ENCODE peak calls at places on chromosomes 11 and 22, in seven cellular contexts. A is cardiac fibroblast, O is lower lobe of right lung, H is lower leg skin, S is astrocyte of the spinal cord, V is upper lobe of left lung, K is heart right ventricle. F is an unnamed sample.

GRCh38 chr11:114089748-114090147 is 30.2 kb downstream of the ZBTB16 start:
- DNase-seq in A (no peak), O (no peak), H (peak; percentile 68), S (no peak), V (no peak), K (peak; percentile 37), F (no peak)

GRCh38 chr22:24156915-24157782 is 24.1 kb upstream of the SUSD2 start:
- DNase-seq in A (peak; percentile 75), O (peak; percentile 94), H (peak; percentile 96), S (peak; percentile 71), V (peak; percentile 93), K (peak; percentile 84), F (peak; percentile 71)

GRCh38 chr11:64202992-64203391 is 3.5 kb upstream of the FERMT3 start:
- DNase-seq in A (no peak), O (no peak), H (no peak), S (no peak), V (no peak), K (no peak), F (no peak)

GRCh38 chr11:32531528-32531927 is 52.1 kb upstream of the EIF3M start:
- DNase-seq in A (peak; percentile 41), O (no peak), H (no peak), S (no peak), V (no peak), K (no peak), F (no peak)

GRCh38 chr11:2202900-2203439 is 31.4 kb upstream of the TH start:
- DNase-seq in A (no peak), O (no peak), H (peak; percentile 82), S (no peak), V (no peak), K (no peak), F (no peak)

GRCh38 chr22:29231971-29232959 is 26.6 kb downstream of the EMID1 start:
- DNase-seq in A (peak; percentile 64), O (no peak), H (no peak), S (no peak), V (peak; percentile 72), K (peak; percentile 54), F (no peak)

GRCh38 chr11:118117790-118118601 is 31.2 kb upstream of the SMIM35 start:
- DNase-seq in A (no peak), O (no peak), H (no peak), S (no peak), V (no peak), K (no peak), F (no peak)

GRCh38 chr11:116771935-116772334 is 852 bp downstream of the BUD13 start:
- DNase-seq in A (no peak), O (no peak), H (no peak), S (no peak), V (no peak), K (no peak), F (no peak)

GRCh38 chr22:50700387-50701075 is 27.9 kb downstream of the SHANK3 start:
- DNase-seq in A (no peak), O (peak; percentile 38), H (peak; percentile 85), S (no peak), V (no peak), K (peak; percentile 22), F (no peak)

GRCh38 chr11:17606206-17607082 is 59.4 kb downstream of the OTOG start:
- DNase-seq in A (no peak), O (no peak), H (peak; percentile 58), S (no peak), V (no peak), K (no peak), F (no peak)

GRCh38 chr11:8967159-8967558 is 2.9 kb upstream of the TMEM9B start:
- DNase-seq in A (no peak), O (no peak), H (no peak), S (no peak), V (no peak), K (no peak), F (no peak)

GRCh38 chr22:27207907-27208306 is 550.5 kb downstream of the MIAT start:
- DNase-seq in A (no peak), O (no peak), H (peak; percentile 88), S (peak; percentile 82), V (no peak), K (no peak), F (peak; percentile 90)

GRCh38 chr11:93775289-93775688 is 8.8 kb upstream of the MED17 start:
- DNase-seq in A (peak; percentile 9), O (no peak), H (no peak), S (no peak), V (no peak), K (no peak), F (no peak)

GRCh38 chr11:66224226-66224850 is 44.1 kb upstream of the RAB1B start:
- DNase-seq in A (no peak), O (no peak), H (no peak), S (no peak), V (no peak), K (no peak), F (no peak)

GRCh38 chr11:10401275-10401674 is 53.8 kb upstream of the AMPD3 start:
- DNase-seq in A (peak; percentile 34), O (no peak), H (peak; percentile 70), S (peak; percentile 41), V (no peak), K (no peak), F (no peak)

GRCh38 chr22:22463855-22464540 is 44.5 kb downstream of the ZNF280B start:
- DNase-seq in A (peak; percentile 78), O (no peak), H (no peak), S (peak; percentile 52), V (no peak), K (no peak), F (peak; percentile 55)

GRCh38 chr11:122398167-122398566 is 257.4 kb upstream of the UBASH3B start:
- DNase-seq in A (peak; percentile 8), O (no peak), H (no peak), S (no peak), V (no peak), K (no peak), F (peak; percentile 53)

GRCh38 chr22:49197500-49197899 is 630.2 kb downstream of the BRD1 start:
- DNase-seq in A (no peak), O (no peak), H (peak; percentile 80), S (no peak), V (no peak), K (no peak), F (no peak)

GRCh38 chr11:124970925-124971324 is 16.9 kb downstream of the CCDC15 start:
- DNase-seq in A (peak; percentile 39), O (no peak), H (no peak), S (peak; percentile 35), V (no peak), K (no peak), F (peak; percentile 26)

GRCh38 chr11:63012450-63013238 is 3.0 kb downstream of the SLC22A8 start:
- DNase-seq in A (no peak), O (no peak), H (no peak), S (no peak), V (no peak), K (no peak), F (no peak)

GRCh38 chr11:79076526-79077115 is 364.2 kb downstream of the TENM4 start:
- DNase-seq in A (peak; percentile 57), O (peak; percentile 62), H (no peak), S (no peak), V (no peak), K (peak; percentile 44), F (peak; percentile 52)

GRCh38 chr11:67262731-67263675 is 3.3 kb upstream of the GRK2 start:
- DNase-seq in A (peak; percentile 84), O (peak; percentile 88), H (peak; percentile 95), S (peak; percentile 68), V (peak; percentile 63), K (peak; percentile 83), F (peak; percentile 85)

GRCh38 chr11:32162906-32163305 is 72.0 kb downstream of the RCN1 start:
- DNase-seq in A (no peak), O (no peak), H (no peak), S (no peak), V (no peak), K (no peak), F (no peak)

GRCh38 chr11:95923441-95923729 is 522 bp downstream of the MTMR2 start:
- DNase-seq in A (peak; percentile 17), O (no peak), H (no peak), S (peak; percentile 23), V (no peak), K (no peak), F (no peak)

GRCh38 chr11:57370251-57370650 is 10.7 kb downstream of the PRG3 start:
- DNase-seq in A (no peak), O (no peak), H (no peak), S (no peak), V (no peak), K (no peak), F (no peak)

DNA sequence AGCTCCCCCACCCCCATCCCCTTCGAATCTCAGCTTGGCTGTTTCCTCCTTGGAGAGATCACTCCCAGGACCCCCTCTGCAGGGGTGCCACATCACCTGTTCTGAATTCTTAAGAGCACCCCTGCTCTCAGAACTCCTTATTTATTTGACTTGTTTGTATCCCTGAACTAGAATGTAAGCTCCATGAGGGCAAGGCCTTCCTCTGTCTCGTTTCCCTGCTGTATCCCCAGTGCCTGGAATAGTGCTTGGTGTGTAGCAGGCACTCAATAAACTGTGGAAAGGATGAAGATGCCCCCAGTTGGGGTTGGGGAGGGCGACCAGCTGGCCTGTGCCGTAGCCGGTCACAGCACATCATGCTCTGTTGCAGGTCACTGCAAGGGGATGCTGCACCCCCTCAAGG is 3.6 kb upstream of the MDK start:
- DNase-seq in A (no peak), O (no peak), H (no peak), S (no peak), V (no peak), K (no peak), F (no peak)
- TF ChIP-seq CTCF in A (no peak), O (no peak), H (no peak), S (no peak), V (no peak), K (no peak), F (no peak)

GRCh38 chr11:128684582-128685382 is 9.1 kb upstream of the FLI1 start:
- DNase-seq in A (no peak), O (peak; percentile 51), H (no peak), S (no peak), V (no peak), K (no peak), F (no peak)
- H3K4me3 ChIP-seq in A (no peak overlapping the region), O (peak overlapping the region; percentile 31), H (no peak overlapping the region), S (no peak overlapping the region), V (peak overlapping the region; percentile 7), K (no peak overlapping the region), F (no peak overlapping the region)

DNA sequence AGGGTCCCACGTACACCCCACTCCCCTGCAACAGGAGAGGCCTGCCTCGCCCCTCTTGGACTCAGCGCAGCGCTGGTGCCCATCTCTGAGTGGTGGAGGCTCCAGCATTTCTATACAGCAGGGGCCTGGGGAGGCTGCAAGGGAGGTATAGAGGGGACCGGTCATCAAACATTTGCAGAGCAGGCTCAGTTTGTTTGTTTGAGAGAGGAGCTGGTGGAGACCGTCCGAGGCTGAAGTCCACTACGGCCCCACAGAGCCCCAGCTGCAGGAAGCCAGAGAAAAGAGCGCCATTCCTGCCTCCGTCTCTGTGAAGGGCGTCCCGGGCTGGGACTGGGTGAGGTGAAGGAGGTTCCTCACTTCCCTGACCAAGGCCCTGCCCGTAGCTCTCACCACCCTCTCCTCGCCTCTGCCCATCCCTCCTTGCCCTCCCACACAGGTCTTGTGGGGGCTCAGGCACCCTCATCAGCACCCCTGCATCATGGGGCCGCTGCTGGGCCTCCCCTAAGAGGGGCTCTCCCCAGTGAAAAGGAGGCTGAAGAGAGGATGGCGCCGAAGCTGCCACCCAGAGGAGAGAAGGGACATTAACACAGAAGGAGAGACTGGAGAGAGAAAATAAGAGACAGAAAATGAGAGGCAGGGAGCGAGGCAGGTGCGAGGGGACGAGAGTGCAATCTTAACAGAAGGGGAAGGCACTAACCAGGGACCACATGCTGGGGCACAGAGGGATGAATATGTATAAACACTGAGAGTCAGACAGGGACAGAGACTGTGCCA is 24.6 kb downstream of the RPUSD4 start:
- DNase-seq in A (peak; percentile 18), O (no peak), H (peak; percentile 75), S (no peak), V (no peak), K (no peak), F (no peak)
- TF ChIP-seq CTCF in A (no peak), O (no peak), H (no peak), S (peak; percentile 16), V (no peak), K (no peak), F (peak; percentile 44)

GRCh38 chr22:38869663-38870062 is 2.4 kb downstream of the CBX6 start:
- DNase-seq in A (no peak), O (peak; percentile 24), H (peak; percentile 31), S (no peak), V (no peak), K (no peak), F (no peak)
- H3K4me3 ChIP-seq in A (no peak overlapping the region), O (no peak overlapping the region), H (no peak overlapping the region), S (no peak overlapping the region), V (no peak overlapping the region), K (no peak overlapping the region), F (no peak overlapping the region)

F was measured in AG10803.